ENCODE peak calls at places on chromosomes 11 and 22, in eight cellular contexts. One of them, this sample, is unnamed.

GRCh38 chr11:122036022-122036421 is 80.0 kb downstream of the BLID start:
- DNase-seq in GM12865: no peak
- DNase-seq in body of pancreas: no peak
- DNase-seq in GM13977: no peak
- DNase-seq in AG10803: peak
- DNase-seq in chondrocyte: no peak
- DNase-seq in esophagus muscularis mucosa: no peak
- DNase-seq in Calu3: no peak
- DNase-seq in this sample: no peak

GRCh38 chr11:68352591-68352990 is 40.2 kb downstream of the LRP5 start:
- DNase-seq in GM12865: no peak
- DNase-seq in body of pancreas: no peak
- DNase-seq in GM13977: no peak
- DNase-seq in AG10803: no peak
- DNase-seq in chondrocyte: no peak
- DNase-seq in esophagus muscularis mucosa: no peak
- DNase-seq in Calu3: no peak
- DNase-seq in this sample: no peak

GRCh38 chr11:102516179-102516578 is 14.4 kb downstream of the MMP7 start:
- DNase-seq in GM12865: no peak
- DNase-seq in body of pancreas: no peak
- DNase-seq in GM13977: no peak
- DNase-seq in AG10803: no peak
- DNase-seq in chondrocyte: no peak
- DNase-seq in esophagus muscularis mucosa: no peak
- DNase-seq in Calu3: no peak
- DNase-seq in this sample: no peak

GRCh38 chr11:127452533-127452932 is 452.0 kb upstream of the KIRREL3 start:
- DNase-seq in GM12865: no peak
- DNase-seq in body of pancreas: no peak
- DNase-seq in GM13977: no peak
- DNase-seq in AG10803: no peak
- DNase-seq in chondrocyte: no peak
- DNase-seq in esophagus muscularis mucosa: no peak
- DNase-seq in Calu3: no peak
- DNase-seq in this sample: no peak

GRCh38 chr11:118640332-118641154 is 33.1 kb downstream of the PHLDB1 start:
- DNase-seq in GM12865: no peak
- DNase-seq in body of pancreas: peak
- DNase-seq in GM13977: no peak
- DNase-seq in AG10803: no peak
- DNase-seq in chondrocyte: peak
- DNase-seq in esophagus muscularis mucosa: no peak
- DNase-seq in Calu3: peak
- DNase-seq in this sample: no peak

GRCh38 chr11:121716060-121716459 is 263.3 kb upstream of the SORL1-AS1 start:
- DNase-seq in GM12865: no peak
- DNase-seq in body of pancreas: no peak
- DNase-seq in GM13977: no peak
- DNase-seq in AG10803: peak
- DNase-seq in chondrocyte: no peak
- DNase-seq in esophagus muscularis mucosa: peak
- DNase-seq in Calu3: no peak
- DNase-seq in this sample: no peak

GRCh38 chr11:129640671-129641070 is 175.0 kb upstream of the TMEM45B start:
- DNase-seq in GM12865: no peak
- DNase-seq in body of pancreas: no peak
- DNase-seq in GM13977: no peak
- DNase-seq in AG10803: no peak
- DNase-seq in chondrocyte: no peak
- DNase-seq in esophagus muscularis mucosa: no peak
- DNase-seq in Calu3: no peak
- DNase-seq in this sample: no peak

GRCh38 chr11:69614085-69614484 is 26.9 kb upstream of the CCND1 start:
- DNase-seq in GM12865: no peak
- DNase-seq in body of pancreas: no peak
- DNase-seq in GM13977: no peak
- DNase-seq in AG10803: no peak
- DNase-seq in chondrocyte: no peak
- DNase-seq in esophagus muscularis mucosa: no peak
- DNase-seq in Calu3: no peak
- DNase-seq in this sample: no peak

GRCh38 chr22:48179571-48180546 is 1417.4 kb downstream of the TBC1D22A start:
- DNase-seq in GM12865: no peak
- DNase-seq in body of pancreas: no peak
- DNase-seq in GM13977: no peak
- DNase-seq in AG10803: no peak
- DNase-seq in chondrocyte: no peak
- DNase-seq in esophagus muscularis mucosa: no peak
- DNase-seq in Calu3: no peak
- DNase-seq in this sample: no peak

GRCh38 chr11:66975403-66976047 is 421 bp downstream of the C11orf86 start:
- DNase-seq in GM12865: no peak
- DNase-seq in body of pancreas: no peak
- DNase-seq in GM13977: no peak
- DNase-seq in AG10803: no peak
- DNase-seq in chondrocyte: no peak
- DNase-seq in esophagus muscularis mucosa: no peak
- DNase-seq in Calu3: no peak
- DNase-seq in this sample: no peak

GRCh38 chr11:64545605-64546004 is 45.4 kb upstream of the SLC22A12 start:
- DNase-seq in GM12865: no peak
- DNase-seq in body of pancreas: no peak
- DNase-seq in GM13977: no peak
- DNase-seq in AG10803: peak
- DNase-seq in chondrocyte: no peak
- DNase-seq in esophagus muscularis mucosa: no peak
- DNase-seq in Calu3: peak
- DNase-seq in this sample: no peak

GRCh38 chr11:105579111-105579510 is 30.8 kb upstream of the GRIA4 start:
- DNase-seq in GM12865: no peak
- DNase-seq in body of pancreas: no peak
- DNase-seq in GM13977: no peak
- DNase-seq in AG10803: no peak
- DNase-seq in chondrocyte: no peak
- DNase-seq in esophagus muscularis mucosa: no peak
- DNase-seq in Calu3: no peak
- DNase-seq in this sample: no peak

GRCh38 chr11:132343445-132343844 is 973.0 kb downstream of the NTM start:
- DNase-seq in GM12865: peak
- DNase-seq in body of pancreas: no peak
- DNase-seq in GM13977: no peak
- DNase-seq in AG10803: no peak
- DNase-seq in chondrocyte: no peak
- DNase-seq in esophagus muscularis mucosa: no peak
- DNase-seq in Calu3: no peak
- DNase-seq in this sample: no peak

GRCh38 chr22:20977516-20978170 is 4.5 kb upstream of the LZTR1 start:
- DNase-seq in GM12865: no peak
- DNase-seq in body of pancreas: no peak
- DNase-seq in GM13977: no peak
- DNase-seq in AG10803: no peak
- DNase-seq in chondrocyte: no peak
- DNase-seq in esophagus muscularis mucosa: no peak
- DNase-seq in Calu3: no peak
- DNase-seq in this sample: no peak

GRCh38 chr11:103396237-103396636 is 287.0 kb downstream of the DYNC2H1 start:
- DNase-seq in GM12865: no peak
- DNase-seq in body of pancreas: no peak
- DNase-seq in GM13977: no peak
- DNase-seq in AG10803: no peak
- DNase-seq in chondrocyte: no peak
- DNase-seq in esophagus muscularis mucosa: no peak
- DNase-seq in Calu3: no peak
- DNase-seq in this sample: no peak

GRCh38 chr11:44484211-44484610 is 81.3 kb upstream of the CD82 start:
- DNase-seq in GM12865: peak
- DNase-seq in body of pancreas: no peak
- DNase-seq in GM13977: peak
- DNase-seq in AG10803: peak
- DNase-seq in chondrocyte: no peak
- DNase-seq in esophagus muscularis mucosa: no peak
- DNase-seq in Calu3: peak
- DNase-seq in this sample: no peak

GRCh38 chr22:38792833-38793232 is 1.1 kb downstream of the DNAL4 start:
- DNase-seq in GM12865: no peak
- DNase-seq in body of pancreas: no peak
- DNase-seq in GM13977: no peak
- DNase-seq in AG10803: no peak
- DNase-seq in chondrocyte: no peak
- DNase-seq in esophagus muscularis mucosa: no peak
- DNase-seq in Calu3: no peak
- DNase-seq in this sample: no peak

GRCh38 chr22:38796262-38796957 is 2.5 kb upstream of the DNAL4 start:
- DNase-seq in GM12865: no peak
- DNase-seq in body of pancreas: no peak
- DNase-seq in GM13977: no peak
- DNase-seq in AG10803: no peak
- DNase-seq in chondrocyte: no peak
- DNase-seq in esophagus muscularis mucosa: no peak
- DNase-seq in Calu3: no peak
- DNase-seq in this sample: no peak

GRCh38 chr22:38789606-38790005 is 4.3 kb downstream of the DNAL4 start:
- DNase-seq in GM12865: no peak
- DNase-seq in body of pancreas: no peak
- DNase-seq in GM13977: no peak
- DNase-seq in AG10803: no peak
- DNase-seq in chondrocyte: no peak
- DNase-seq in esophagus muscularis mucosa: no peak
- DNase-seq in Calu3: no peak
- DNase-seq in this sample: no peak

GRCh38 chr22:38795569-38795968 is 1.6 kb upstream of the DNAL4 start:
- DNase-seq in GM12865: no peak
- DNase-seq in body of pancreas: no peak
- DNase-seq in GM13977: no peak
- DNase-seq in AG10803: no peak
- DNase-seq in chondrocyte: no peak
- DNase-seq in esophagus muscularis mucosa: no peak
- DNase-seq in Calu3: no peak
- DNase-seq in this sample: no peak

GRCh38 chr22:38793721-38794466 is at the start of gene DNAL4:
- DNase-seq in GM12865: peak
- DNase-seq in body of pancreas: peak
- DNase-seq in GM13977: peak
- DNase-seq in AG10803: peak
- DNase-seq in chondrocyte: no peak
- DNase-seq in esophagus muscularis mucosa: peak
- DNase-seq in Calu3: peak
- DNase-seq in this sample: peak
- TF ChIP-seq CTCF in GM12865: no peak
- TF ChIP-seq CTCF in body of pancreas: no peak
- TF ChIP-seq CTCF in GM13977: no peak
- TF ChIP-seq CTCF in AG10803: no peak
- TF ChIP-seq CTCF in chondrocyte: no peak
- TF ChIP-seq CTCF in esophagus muscularis mucosa: no peak
- TF ChIP-seq CTCF in Calu3: no peak
- TF ChIP-seq CTCF in this sample: no peak

GRCh38 chr22:49632199-49633009 is 195.3 kb downstream of the BRD1 start:
- DNase-seq in GM12865: no peak
- DNase-seq in body of pancreas: peak
- DNase-seq in GM13977: peak
- DNase-seq in AG10803: peak
- DNase-seq in chondrocyte: no peak
- DNase-seq in esophagus muscularis mucosa: no peak
- DNase-seq in Calu3: peak
- DNase-seq in this sample: peak
- TF ChIP-seq CTCF in GM12865: no peak
- TF ChIP-seq CTCF in body of pancreas: peak
- TF ChIP-seq CTCF in GM13977: peak
- TF ChIP-seq CTCF in AG10803: peak
- TF ChIP-seq CTCF in chondrocyte: peak
- TF ChIP-seq CTCF in esophagus muscularis mucosa: peak
- TF ChIP-seq CTCF in Calu3: peak
- TF ChIP-seq CTCF in this sample: peak

DNA sequence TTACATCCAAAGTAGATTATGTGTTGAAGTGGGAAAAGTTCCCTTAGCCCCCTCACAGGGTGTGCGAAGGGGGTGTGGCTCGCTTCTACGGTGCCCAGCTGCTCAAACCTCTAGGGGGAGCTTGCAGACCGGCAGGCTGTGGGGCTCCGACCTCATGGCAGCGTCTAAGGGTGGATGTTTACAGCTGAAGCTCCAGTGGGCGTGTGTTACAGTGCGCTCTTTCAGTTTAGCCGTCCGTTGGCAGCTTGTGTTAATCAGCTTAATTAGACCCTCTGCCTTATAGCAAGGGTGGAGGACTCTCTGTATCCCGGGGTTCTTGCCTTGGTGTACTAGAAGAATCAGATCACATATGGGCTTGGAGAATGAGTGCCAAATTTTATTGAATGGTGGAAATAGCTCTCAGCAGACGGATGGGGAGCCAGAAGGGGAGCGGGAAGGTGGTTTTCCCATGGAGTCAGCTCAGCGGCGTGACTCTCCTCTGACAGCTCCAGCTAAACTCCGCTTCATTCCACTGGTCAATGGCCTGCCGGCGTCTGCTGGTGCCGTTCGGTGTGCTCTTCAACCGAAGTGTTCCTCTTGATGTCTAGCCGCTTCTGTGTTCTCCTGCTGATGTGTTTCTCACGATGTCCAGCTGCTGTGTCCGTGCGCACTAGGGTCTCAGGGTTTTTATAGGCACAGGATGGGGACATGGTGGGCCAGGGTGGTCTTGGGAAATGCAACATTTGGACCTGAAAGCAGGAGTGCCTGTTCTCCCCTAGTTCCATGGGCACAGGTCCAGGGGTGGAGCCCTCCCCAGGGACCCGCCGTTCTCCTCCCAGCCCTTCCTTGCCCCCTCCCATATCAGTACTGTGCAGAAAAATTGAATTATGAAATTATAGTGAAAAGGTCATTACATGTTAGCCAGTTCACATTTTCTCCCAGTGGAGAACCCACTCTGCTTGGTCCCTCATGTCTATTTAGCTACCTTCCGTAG is 28.6 kb upstream of the OR10G7 start:
- DNase-seq in GM12865: peak
- DNase-seq in body of pancreas: peak
- DNase-seq in GM13977: no peak
- DNase-seq in AG10803: peak
- DNase-seq in chondrocyte: no peak
- DNase-seq in esophagus muscularis mucosa: no peak
- DNase-seq in Calu3: peak
- DNase-seq in this sample: no peak
- TF ChIP-seq CTCF in GM12865: peak
- TF ChIP-seq CTCF in body of pancreas: peak
- TF ChIP-seq CTCF in GM13977: peak
- TF ChIP-seq CTCF in AG10803: peak
- TF ChIP-seq CTCF in chondrocyte: peak
- TF ChIP-seq CTCF in esophagus muscularis mucosa: peak
- TF ChIP-seq CTCF in Calu3: no peak
- TF ChIP-seq CTCF in this sample: peak

DNA sequence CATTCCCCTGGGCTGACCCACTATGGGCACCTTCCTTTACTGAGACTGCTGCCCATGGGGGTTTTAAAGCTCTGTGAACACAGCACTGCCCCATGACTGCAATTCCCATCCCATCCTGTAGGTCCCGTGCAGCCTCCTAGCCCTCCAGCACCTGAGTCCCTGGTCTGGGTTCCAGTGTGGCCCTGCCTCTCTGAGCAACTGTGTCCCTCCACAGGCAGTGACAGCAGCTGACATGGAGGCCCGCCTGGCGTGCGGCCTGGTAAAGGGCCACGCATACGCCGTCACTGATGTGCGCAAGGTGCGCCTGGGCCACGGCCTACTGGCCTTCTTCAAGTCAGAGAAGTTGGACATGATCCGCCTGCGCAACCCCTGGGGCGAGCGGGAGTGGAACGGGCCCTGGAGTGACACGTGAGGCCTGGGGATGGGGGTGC is 12.6 kb downstream of the OMP start:
- DNase-seq in GM12865: no peak
- DNase-seq in body of pancreas: no peak
- DNase-seq in GM13977: no peak
- DNase-seq in AG10803: no peak
- DNase-seq in chondrocyte: peak
- DNase-seq in esophagus muscularis mucosa: no peak
- DNase-seq in Calu3: no peak
- DNase-seq in this sample: no peak
- TF ChIP-seq CTCF in GM12865: peak
- TF ChIP-seq CTCF in body of pancreas: no peak
- TF ChIP-seq CTCF in GM13977: no peak
- TF ChIP-seq CTCF in AG10803: peak
- TF ChIP-seq CTCF in chondrocyte: peak
- TF ChIP-seq CTCF in esophagus muscularis mucosa: no peak
- TF ChIP-seq CTCF in Calu3: no peak
- TF ChIP-seq CTCF in this sample: peak